ENCODE peak calls at places on chromosome 1, in eight cellular contexts. X is fibroblast of mammary gland; U is ovary; A is HepG2; E is CD8-positive, alpha-beta T cell; O is BJ; B is body of pancreas; H is A549. L is an unnamed sample.

GRCh38 chr1:54227836-54228435 is 28.0 kb downstream of the MRPL37 start:
- DNase-seq in B (no peak), A (no peak), O (no peak), H (no peak), E (no peak), U (no peak), X (no peak), L (no peak)

GRCh38 chr1:227213426-227213825 is 104.9 kb downstream of the CDC42BPA start:
- DNase-seq in A (no peak), E (no peak), U (no peak), B (no peak), O (no peak), X (no peak), H (no peak), L (no peak)

GRCh38 chr1:234983554-234983911 is 145.1 kb downstream of the TOMM20 start:
- DNase-seq in B (no peak), U (no peak), H (no peak), O (no peak), A (no peak), E (no peak), X (no peak), L (no peak)

GRCh38 chr1:235102993-235103411 is 25.6 kb downstream of the TOMM20 start:
- DNase-seq in X (peak), U (no peak), O (no peak), H (no peak), E (no peak), A (no peak), B (no peak), L (no peak)

GRCh38 chr1:239306426-239306825 is 79.9 kb upstream of the CHRM3 start:
- DNase-seq in E (no peak), B (no peak), X (no peak), U (no peak), H (no peak), O (no peak), A (no peak), L (no peak)

GRCh38 chr1:163106364-163106987 is 37.3 kb downstream of the RGS4 start:
- DNase-seq in E (no peak), O (no peak), U (no peak), H (no peak), A (no peak), B (no peak), X (no peak), L (no peak)

GRCh38 chr1:27868932-27869718 is 3.2 kb upstream of the THEMIS2 start:
- DNase-seq in X (no peak), U (no peak), B (no peak), H (no peak), A (no peak), O (no peak), E (peak), L (no peak)

GRCh38 chr1:88609051-88609450 is 75.0 kb upstream of the PKN2 start:
- DNase-seq in H (no peak), U (no peak), X (no peak), B (no peak), E (no peak), O (no peak), A (no peak), L (no peak)

GRCh38 chr1:30748098-30748698 is 9.4 kb downstream of the LAPTM5 start:
- DNase-seq in A (no peak), B (no peak), U (no peak), X (peak), E (no peak), H (no peak), O (no peak), L (peak)

GRCh38 chr1:99849413-99849743 is 783 bp upstream of the AGL start:
- DNase-seq in O (no peak), B (no peak), U (no peak), E (no peak), A (peak), X (no peak), H (peak), L (peak)

GRCh38 chr1:99843760-99844159 is 6.4 kb upstream of the AGL start:
- DNase-seq in A (no peak), X (no peak), H (no peak), B (no peak), O (no peak), U (no peak), E (no peak), L (no peak)
- H3K4me3 ChIP-seq in A (no peak), X (no peak), H (no peak), B (no peak), O (no peak), U (no peak), E (no peak), L (no peak)

DNA sequence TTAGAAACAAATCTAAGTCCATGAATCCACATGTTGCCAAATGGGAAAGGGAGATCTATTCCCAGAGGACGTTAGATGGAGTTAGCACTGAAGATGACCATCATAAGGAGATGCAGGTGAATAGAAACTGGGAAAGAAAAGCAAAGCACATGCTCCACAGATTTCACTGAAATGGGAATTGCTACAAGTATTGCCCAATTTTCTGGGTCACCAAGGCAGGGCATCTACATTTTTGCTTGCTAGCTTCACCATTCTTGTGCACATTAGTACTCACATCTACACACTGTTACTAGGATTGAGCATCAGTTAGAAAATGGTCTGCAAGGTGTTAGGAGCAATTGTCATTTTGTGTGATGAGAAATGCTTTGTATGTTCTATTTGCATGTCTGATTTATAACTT is 99.1 kb downstream of the JAK1 start:
- DNase-seq in B (no peak), E (no peak), H (no peak), U (no peak), O (no peak), A (no peak), X (peak), L (no peak)
- TF ChIP-seq CTCF in B (no peak), E (no peak), H (no peak), U (no peak), O (no peak), A (no peak), X (no peak), L (no peak)

DNA sequence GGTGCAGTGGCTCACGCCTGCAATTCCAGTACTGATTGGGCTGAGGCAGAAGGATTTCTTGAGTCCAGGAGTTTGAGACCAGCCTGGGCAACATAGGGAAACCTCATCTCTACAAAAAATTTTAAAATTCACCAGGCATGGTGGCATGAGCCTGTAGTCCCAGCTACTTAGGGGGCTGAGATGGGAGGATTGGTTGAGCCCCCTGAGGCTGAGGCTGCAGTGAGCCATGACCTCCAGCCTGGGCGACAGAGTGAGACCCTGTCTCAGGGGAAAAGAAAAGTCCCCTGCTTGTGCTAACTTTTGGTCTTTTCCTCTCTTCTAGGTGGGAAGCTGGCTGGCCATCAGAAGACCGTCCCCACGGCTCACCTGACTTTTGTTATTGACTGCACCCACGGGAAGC is 1.6 kb downstream of the SRARP start:
- DNase-seq in B (no peak), A (no peak), U (no peak), H (no peak), X (no peak), O (no peak), E (no peak), L (no peak)
- H3K4me3 ChIP-seq in B (no peak), A (no peak), U (no peak), H (no peak), X (no peak), O (no peak), E (no peak), L (no peak)

DNA sequence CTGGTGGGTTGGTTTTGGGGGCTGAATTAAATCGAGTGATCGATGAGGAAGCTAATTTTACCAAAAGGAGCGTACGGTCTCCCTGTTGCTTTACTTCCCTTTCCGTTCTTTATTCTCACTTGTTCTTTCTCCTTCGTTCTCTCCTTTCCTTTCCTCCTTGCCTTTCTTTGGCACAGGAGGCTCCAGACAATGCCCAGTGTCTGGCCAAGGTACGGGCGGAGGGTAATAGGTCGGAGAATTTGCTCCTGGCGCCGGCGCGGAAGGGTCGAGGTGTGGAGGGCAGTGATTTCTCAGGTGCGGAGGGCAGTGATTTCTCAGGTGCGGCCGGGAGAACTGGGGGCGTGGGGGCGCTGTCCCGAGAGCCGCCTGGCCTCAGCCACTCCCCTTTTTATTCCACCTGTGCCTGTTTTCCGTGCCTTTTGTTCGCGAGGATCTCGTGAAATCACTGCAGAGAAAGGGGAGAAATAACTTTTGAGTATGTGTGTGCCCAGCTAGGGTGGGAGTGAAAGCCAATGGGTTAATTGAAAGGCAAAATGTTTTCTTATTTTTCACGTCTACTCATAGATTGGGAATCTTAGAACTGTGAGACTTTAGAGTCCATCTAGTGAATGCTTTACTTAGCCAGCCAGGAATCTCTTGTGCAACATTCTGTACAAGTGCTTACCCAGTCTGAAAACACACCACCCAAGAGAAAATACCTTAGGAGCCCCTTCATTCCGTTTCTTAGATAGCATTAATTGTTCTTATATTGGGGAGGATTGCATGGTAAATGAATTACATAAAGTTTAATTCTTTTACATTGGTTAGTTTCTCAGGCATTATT is 1.3 kb downstream of the FNBP1L start:
- DNase-seq in B (peak), U (no peak), E (no peak), X (peak), H (peak), O (no peak), A (peak), L (peak)
- TF ChIP-seq CTCF in B (no peak), U (no peak), E (no peak), X (no peak), H (peak), O (peak), A (peak), L (no peak)

DNA sequence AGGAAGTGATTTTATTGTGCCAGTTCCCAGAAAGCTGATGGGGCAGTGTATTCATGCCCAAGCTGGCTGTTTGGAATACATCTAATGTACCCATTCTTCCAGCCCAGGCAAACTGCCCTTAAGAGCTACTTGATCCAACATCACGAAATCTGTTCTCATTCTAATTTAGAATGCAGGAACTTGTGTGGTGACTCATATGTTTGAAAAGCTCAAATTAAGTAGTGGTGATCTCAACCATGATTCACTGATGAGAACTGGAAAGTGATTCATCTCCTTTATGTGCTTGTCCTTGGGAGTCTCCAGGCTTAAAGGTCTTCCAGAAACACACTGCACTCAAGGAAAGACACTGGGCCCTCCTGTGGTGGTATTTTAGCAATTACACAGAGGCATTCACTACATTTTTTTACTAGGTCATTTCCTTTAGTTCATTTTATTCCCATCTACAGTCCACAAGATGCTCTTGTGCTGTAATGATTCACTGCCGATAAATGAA is 65.4 kb downstream of the RPE65 start:
- DNase-seq in A (peak), X (peak), H (peak), O (peak), E (no peak), B (no peak), U (no peak), L (peak)
- H3K4me3 ChIP-seq in A (no peak), X (no peak), H (no peak), O (no peak), E (no peak), B (no peak), U (no peak), L (no peak)

DNA sequence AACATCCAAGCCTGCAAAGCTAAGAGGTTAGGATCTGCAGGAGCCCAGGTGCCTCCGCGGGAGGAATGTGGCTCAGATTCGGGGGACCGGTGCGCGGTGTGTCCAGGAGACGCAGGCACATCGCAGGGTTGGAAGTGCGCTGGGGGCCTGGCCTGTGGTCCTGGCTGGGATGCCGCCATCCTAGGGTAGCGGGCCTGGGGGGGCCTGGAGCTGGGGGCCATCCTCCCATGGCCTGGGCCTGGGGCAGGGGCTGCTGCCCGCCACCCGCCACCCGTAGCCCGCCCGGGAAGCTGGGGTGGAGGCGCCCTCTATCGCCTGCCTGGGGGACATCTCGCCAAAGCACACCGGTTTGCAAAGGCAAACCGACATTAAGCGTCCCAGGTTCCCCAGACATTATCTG is 170.6 kb upstream of the ARHGEF16 start:
- DNase-seq in O (no peak), A (peak), X (no peak), U (peak), H (no peak), E (no peak), B (peak), L (peak)
- TF ChIP-seq CTCF in O (peak), A (peak), X (peak), U (peak), H (peak), E (no peak), B (peak), L (peak)